ENCODE peak calls at places on chromosomes 6 and 20, in seven cellular contexts. One of them, this sample, is unnamed. For H3K4me1, the result is how much of the 10 kb centered on the place peaks cover.

GRCh38 chr6:22271044-22271443 is 25.8 kb downstream of the PRL start:
- DNase-seq in psoas muscle: no peak
- DNase-seq in breast epithelium: no peak
- DNase-seq in PC-3: no peak
- DNase-seq in CD8-positive, alpha-beta T cell: no peak
- DNase-seq in heart left ventricle: no peak
- DNase-seq in adrenal gland: no peak
- DNase-seq in this sample: no peak

GRCh38 chr6:137736048-137736846 is 130.8 kb upstream of the TNFAIP3 start:
- DNase-seq in psoas muscle: no peak
- DNase-seq in CD8-positive, alpha-beta T cell: no peak
- DNase-seq in heart left ventricle: no peak
- DNase-seq in PC-3: no peak
- DNase-seq in breast epithelium: no peak
- DNase-seq in adrenal gland: no peak
- DNase-seq in this sample: peak

GRCh38 chr6:153125032-153125431 is 6.0 kb downstream of the RGS17 start:
- DNase-seq in PC-3: peak
- DNase-seq in psoas muscle: no peak
- DNase-seq in heart left ventricle: no peak
- DNase-seq in adrenal gland: no peak
- DNase-seq in breast epithelium: no peak
- DNase-seq in CD8-positive, alpha-beta T cell: no peak
- DNase-seq in this sample: no peak

GRCh38 chr6:70819715-70820114 is 137.1 kb downstream of the B3GAT2 start:
- DNase-seq in psoas muscle: no peak
- DNase-seq in breast epithelium: no peak
- DNase-seq in CD8-positive, alpha-beta T cell: no peak
- DNase-seq in adrenal gland: no peak
- DNase-seq in heart left ventricle: no peak
- DNase-seq in PC-3: no peak
- DNase-seq in this sample: no peak

GRCh38 chr6:136611133-136611532 is 60.9 kb upstream of the MAP7 start:
- DNase-seq in PC-3: no peak
- DNase-seq in breast epithelium: no peak
- DNase-seq in psoas muscle: no peak
- DNase-seq in CD8-positive, alpha-beta T cell: no peak
- DNase-seq in heart left ventricle: no peak
- DNase-seq in adrenal gland: no peak
- DNase-seq in this sample: no peak

GRCh38 chr20:37544386-37544785 is 16.7 kb upstream of the BLCAP start:
- DNase-seq in psoas muscle: no peak
- DNase-seq in PC-3: no peak
- DNase-seq in breast epithelium: no peak
- DNase-seq in adrenal gland: no peak
- DNase-seq in heart left ventricle: no peak
- DNase-seq in CD8-positive, alpha-beta T cell: no peak
- DNase-seq in this sample: no peak

GRCh38 chr20:60782959-60783625 is 469.0 kb upstream of the CDH4 start:
- DNase-seq in PC-3: no peak
- DNase-seq in psoas muscle: no peak
- DNase-seq in breast epithelium: no peak
- DNase-seq in heart left ventricle: no peak
- DNase-seq in adrenal gland: no peak
- DNase-seq in CD8-positive, alpha-beta T cell: no peak
- DNase-seq in this sample: no peak

GRCh38 chr6:29011276-29011734 is 6.2 kb upstream of the ZNF311 start:
- DNase-seq in PC-3: peak
- DNase-seq in heart left ventricle: no peak
- DNase-seq in adrenal gland: peak
- DNase-seq in breast epithelium: no peak
- DNase-seq in psoas muscle: peak
- DNase-seq in CD8-positive, alpha-beta T cell: no peak
- DNase-seq in this sample: no peak

GRCh38 chr6:127180421-127180820 is 62.0 kb downstream of the RSPO3 start:
- DNase-seq in PC-3: no peak
- DNase-seq in adrenal gland: no peak
- DNase-seq in breast epithelium: no peak
- DNase-seq in CD8-positive, alpha-beta T cell: no peak
- DNase-seq in heart left ventricle: no peak
- DNase-seq in psoas muscle: no peak
- DNase-seq in this sample: no peak

GRCh38 chr6:170420791-170421776 is 114.5 kb downstream of the FAM120B start:
- DNase-seq in psoas muscle: no peak
- DNase-seq in heart left ventricle: no peak
- DNase-seq in breast epithelium: no peak
- DNase-seq in PC-3: peak
- DNase-seq in adrenal gland: no peak
- DNase-seq in CD8-positive, alpha-beta T cell: no peak
- DNase-seq in this sample: no peak

GRCh38 chr6:140912686-140913085 is 1220.0 kb upstream of the GJE1 start:
- DNase-seq in breast epithelium: no peak
- DNase-seq in psoas muscle: no peak
- DNase-seq in PC-3: no peak
- DNase-seq in heart left ventricle: no peak
- DNase-seq in adrenal gland: no peak
- DNase-seq in CD8-positive, alpha-beta T cell: no peak
- DNase-seq in this sample: no peak

GRCh38 chr6:151514000-151514730 is 20.3 kb downstream of the CCDC170 start:
- DNase-seq in heart left ventricle: no peak
- DNase-seq in PC-3: no peak
- DNase-seq in adrenal gland: no peak
- DNase-seq in psoas muscle: no peak
- DNase-seq in CD8-positive, alpha-beta T cell: no peak
- DNase-seq in breast epithelium: no peak
- DNase-seq in this sample: no peak

GRCh38 chr6:39899540-39900295 is 34.5 kb downstream of the MOCS1 start:
- DNase-seq in adrenal gland: no peak
- DNase-seq in psoas muscle: no peak
- DNase-seq in PC-3: peak
- DNase-seq in CD8-positive, alpha-beta T cell: no peak
- DNase-seq in heart left ventricle: no peak
- DNase-seq in breast epithelium: no peak
- DNase-seq in this sample: no peak

GRCh38 chr6:11272491-11273192 is 40.2 kb upstream of the NEDD9 start:
- DNase-seq in psoas muscle: no peak
- DNase-seq in heart left ventricle: no peak
- DNase-seq in PC-3: peak
- DNase-seq in CD8-positive, alpha-beta T cell: no peak
- DNase-seq in breast epithelium: no peak
- DNase-seq in adrenal gland: no peak
- DNase-seq in this sample: no peak

GRCh38 chr20:44832724-44833123 is 22.4 kb upstream of the RIMS4 start:
- DNase-seq in heart left ventricle: no peak
- DNase-seq in psoas muscle: no peak
- DNase-seq in breast epithelium: no peak
- DNase-seq in PC-3: peak
- DNase-seq in adrenal gland: peak
- DNase-seq in CD8-positive, alpha-beta T cell: no peak
- DNase-seq in this sample: no peak

GRCh38 chr6:134602123-134602522 is 284.2 kb upstream of the SGK1 start:
- DNase-seq in heart left ventricle: no peak
- DNase-seq in CD8-positive, alpha-beta T cell: no peak
- DNase-seq in PC-3: no peak
- DNase-seq in breast epithelium: no peak
- DNase-seq in adrenal gland: no peak
- DNase-seq in psoas muscle: no peak
- DNase-seq in this sample: no peak

GRCh38 chr6:158847012-158847529 is 27.9 kb upstream of the EZR start:
- DNase-seq in adrenal gland: no peak
- DNase-seq in heart left ventricle: no peak
- DNase-seq in CD8-positive, alpha-beta T cell: no peak
- DNase-seq in breast epithelium: no peak
- DNase-seq in PC-3: no peak
- DNase-seq in psoas muscle: no peak
- DNase-seq in this sample: no peak

GRCh38 chr6:140225587-140226438 is 851.4 kb upstream of the CITED2 start:
- DNase-seq in heart left ventricle: no peak
- DNase-seq in adrenal gland: no peak
- DNase-seq in PC-3: peak
- DNase-seq in breast epithelium: no peak
- DNase-seq in psoas muscle: no peak
- DNase-seq in CD8-positive, alpha-beta T cell: no peak
- DNase-seq in this sample: no peak

GRCh38 chr20:4811661-4812181 is 90.0 kb downstream of the PRND start:
- DNase-seq in PC-3: no peak
- DNase-seq in heart left ventricle: peak
- DNase-seq in psoas muscle: peak
- DNase-seq in CD8-positive, alpha-beta T cell: peak
- DNase-seq in adrenal gland: peak
- DNase-seq in breast epithelium: no peak
- DNase-seq in this sample: peak

GRCh38 chr6:118280210-118280609 is 267.9 kb upstream of the PLN start:
- DNase-seq in CD8-positive, alpha-beta T cell: no peak
- DNase-seq in adrenal gland: no peak
- DNase-seq in heart left ventricle: no peak
- DNase-seq in PC-3: no peak
- DNase-seq in breast epithelium: no peak
- DNase-seq in psoas muscle: no peak
- DNase-seq in this sample: no peak

GRCh38 chr6:7085911-7086310 is 21.9 kb upstream of the RREB1 start:
- DNase-seq in CD8-positive, alpha-beta T cell: no peak
- DNase-seq in adrenal gland: peak
- DNase-seq in breast epithelium: no peak
- DNase-seq in psoas muscle: peak
- DNase-seq in heart left ventricle: no peak
- DNase-seq in PC-3: peak
- DNase-seq in this sample: no peak

GRCh38 chr6:38404355-38404754 is 235.4 kb downstream of the BTBD9 start:
- DNase-seq in breast epithelium: no peak
- DNase-seq in adrenal gland: no peak
- DNase-seq in psoas muscle: no peak
- DNase-seq in CD8-positive, alpha-beta T cell: no peak
- DNase-seq in heart left ventricle: no peak
- DNase-seq in PC-3: no peak
- DNase-seq in this sample: no peak

GRCh38 chr20:2005831-2006426 is 12.1 kb upstream of the PDYN start:
- DNase-seq in adrenal gland: peak
- DNase-seq in psoas muscle: peak
- DNase-seq in CD8-positive, alpha-beta T cell: peak
- DNase-seq in heart left ventricle: peak
- DNase-seq in breast epithelium: peak
- DNase-seq in PC-3: peak
- DNase-seq in this sample: peak

GRCh38 chr6:39430446-39430845 is 107.9 kb upstream of the KCNK16 start:
- DNase-seq in heart left ventricle: no peak
- DNase-seq in adrenal gland: no peak
- DNase-seq in psoas muscle: no peak
- DNase-seq in CD8-positive, alpha-beta T cell: no peak
- DNase-seq in PC-3: no peak
- DNase-seq in breast epithelium: no peak
- DNase-seq in this sample: no peak

GRCh38 chr20:44690781-44691423 is 24.3 kb upstream of the CCN5 start:
- DNase-seq in adrenal gland: peak
- DNase-seq in breast epithelium: no peak
- DNase-seq in psoas muscle: no peak
- DNase-seq in PC-3: no peak
- DNase-seq in CD8-positive, alpha-beta T cell: no peak
- DNase-seq in heart left ventricle: no peak
- DNase-seq in this sample: no peak

GRCh38 chr6:137866914-137867684 is at the start of gene TNFAIP3:
- DNase-seq in heart left ventricle: peak
- DNase-seq in CD8-positive, alpha-beta T cell: peak
- DNase-seq in adrenal gland: peak
- DNase-seq in breast epithelium: peak
- DNase-seq in PC-3: peak
- DNase-seq in psoas muscle: peak
- DNase-seq in this sample: peak

GRCh38 chr20:64217539-64217938 is 38.0 kb upstream of the PCMTD2 start:
- DNase-seq in psoas muscle: no peak
- DNase-seq in PC-3: no peak
- DNase-seq in CD8-positive, alpha-beta T cell: no peak
- DNase-seq in breast epithelium: no peak
- DNase-seq in adrenal gland: no peak
- DNase-seq in heart left ventricle: no peak
- DNase-seq in this sample: no peak
- H3K4me1 ChIP-seq in psoas muscle: under half
- H3K4me1 ChIP-seq in PC-3: under half
- H3K4me1 ChIP-seq in CD8-positive, alpha-beta T cell: under half
- H3K4me1 ChIP-seq in breast epithelium: under half
- H3K4me1 ChIP-seq in adrenal gland: half or more
- H3K4me1 ChIP-seq in heart left ventricle: under half
- H3K4me1 ChIP-seq in this sample: under half

DNA sequence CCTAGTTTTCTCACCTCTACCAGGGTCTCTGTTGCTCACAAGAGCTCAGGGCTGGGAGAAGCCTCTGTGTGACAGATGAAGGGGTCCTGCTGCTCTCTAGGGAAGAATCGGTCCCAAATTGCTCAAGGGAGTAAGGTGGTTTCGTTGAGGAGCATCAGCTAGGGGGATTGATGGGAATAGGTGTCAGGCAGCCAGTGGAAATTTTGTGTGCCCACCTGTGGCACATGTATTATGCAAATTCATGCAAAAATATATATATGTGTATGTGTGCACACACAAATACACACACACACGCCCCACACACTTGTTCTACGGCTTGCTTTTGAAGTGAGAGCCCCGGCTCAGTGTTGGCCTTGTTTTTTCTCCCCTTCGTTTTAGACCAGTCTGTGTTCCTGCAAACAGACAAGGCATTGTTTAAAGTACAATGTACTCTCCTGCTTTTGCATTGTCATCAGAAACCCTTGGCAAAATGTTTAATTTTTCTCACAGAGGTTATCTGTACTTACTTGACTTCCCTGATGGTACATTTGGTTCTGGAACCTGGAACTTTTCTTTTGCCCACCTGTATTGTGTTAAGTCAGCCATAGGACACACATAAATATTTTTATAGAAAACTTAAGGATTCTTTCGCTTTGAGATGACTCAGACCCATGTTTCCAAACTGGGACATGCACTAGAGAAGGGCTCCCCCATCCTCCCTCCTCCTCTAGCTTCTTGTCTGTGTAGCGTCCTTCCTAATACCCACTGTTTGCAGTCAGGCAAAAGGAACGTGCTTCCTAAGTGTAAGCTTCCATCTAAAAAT is 26.7 kb downstream of the FOXO3 start:
- DNase-seq in CD8-positive, alpha-beta T cell: no peak
- DNase-seq in adrenal gland: no peak
- DNase-seq in heart left ventricle: no peak
- DNase-seq in psoas muscle: no peak
- DNase-seq in PC-3: peak
- DNase-seq in breast epithelium: no peak
- DNase-seq in this sample: no peak
- H3K27ac ChIP-seq in CD8-positive, alpha-beta T cell: no peak
- H3K27ac ChIP-seq in adrenal gland: peak
- H3K27ac ChIP-seq in heart left ventricle: peak
- H3K27ac ChIP-seq in psoas muscle: peak
- H3K27ac ChIP-seq in PC-3: peak
- H3K27ac ChIP-seq in breast epithelium: peak
- H3K27ac ChIP-seq in this sample: no peak

GRCh38 chr20:46690219-46691111 is 1.2 kb upstream of the TP53RK start:
- DNase-seq in breast epithelium: no peak
- DNase-seq in CD8-positive, alpha-beta T cell: no peak
- DNase-seq in adrenal gland: no peak
- DNase-seq in psoas muscle: no peak
- DNase-seq in PC-3: no peak
- DNase-seq in heart left ventricle: no peak
- DNase-seq in this sample: no peak
- H3K4me3 ChIP-seq in breast epithelium: peak
- H3K4me3 ChIP-seq in CD8-positive, alpha-beta T cell: no peak
- H3K4me3 ChIP-seq in adrenal gland: no peak
- H3K4me3 ChIP-seq in psoas muscle: peak
- H3K4me3 ChIP-seq in PC-3: peak
- H3K4me3 ChIP-seq in heart left ventricle: no peak
- H3K4me3 ChIP-seq in this sample: no peak

GRCh38 chr6:36039113-36039512 is 11.5 kb downstream of the MAPK14 start:
- DNase-seq in PC-3: no peak
- DNase-seq in psoas muscle: no peak
- DNase-seq in CD8-positive, alpha-beta T cell: no peak
- DNase-seq in heart left ventricle: no peak
- DNase-seq in adrenal gland: no peak
- DNase-seq in breast epithelium: no peak
- DNase-seq in this sample: no peak
- H3K4me1 ChIP-seq in PC-3: under half
- H3K4me1 ChIP-seq in psoas muscle: half or more
- H3K4me1 ChIP-seq in CD8-positive, alpha-beta T cell: under half
- H3K4me1 ChIP-seq in heart left ventricle: half or more
- H3K4me1 ChIP-seq in adrenal gland: half or more
- H3K4me1 ChIP-seq in breast epithelium: under half
- H3K4me1 ChIP-seq in this sample: under half